ENCODE peak calls at places on chromosome 17, in seven cellular contexts. J is HCT116, W is SK-N-SH, Y is K562, P is HepG2, N is GM12878, U is H1. R is an unnamed sample.

GRCh38 chr17:61662771-61663170 is 71.8 kb upstream of the NACA2 start:
- DNase-seq in J (no peak), W (no peak), Y (no peak), P (no peak), N (no peak), U (no peak), R (no peak)

GRCh38 chr17:1986783-1987451 is 38.2 kb downstream of the RTN4RL1 start:
- DNase-seq in J (no peak), W (no peak), Y (peak), P (no peak), N (no peak), U (no peak), R (no peak)

GRCh38 chr17:64385187-64386083 is 5.2 kb downstream of the PECAM1 start:
- DNase-seq in J (peak), W (no peak), Y (peak), P (peak), N (peak), U (no peak), R (no peak)

GRCh38 chr17:52138350-52138749 is 20.2 kb downstream of the CA10 start:
- DNase-seq in J (no peak), W (no peak), Y (no peak), P (no peak), N (no peak), U (no peak), R (no peak)

GRCh38 chr17:57328109-57328882 is 72.0 kb downstream of the MSI2 start:
- DNase-seq in J (no peak), W (no peak), Y (no peak), P (no peak), N (no peak), U (no peak), R (no peak)

GRCh38 chr17:28763137-28763799 is 19.5 kb downstream of the TRAF4 start:
- DNase-seq in J (no peak), W (no peak), Y (no peak), P (no peak), N (no peak), U (no peak), R (no peak)

GRCh38 chr17:2598166-2598565 is 4.7 kb downstream of the PAFAH1B1 start:
- DNase-seq in J (no peak), W (no peak), Y (no peak), P (no peak), N (no peak), U (no peak), R (no peak)

GRCh38 chr17:3710951-3711383 is 12.7 kb upstream of the HASPIN start:
- DNase-seq in J (no peak), W (no peak), Y (no peak), P (no peak), N (peak), U (no peak), R (no peak)

GRCh38 chr17:57424777-57425188 is 168.5 kb downstream of the MSI2 start:
- DNase-seq in J (peak), W (no peak), Y (no peak), P (peak), N (no peak), U (no peak), R (no peak)

GRCh38 chr17:17685775-17686291 is 4.6 kb downstream of the RAI1 start:
- DNase-seq in J (peak), W (peak), Y (no peak), P (no peak), N (no peak), U (no peak), R (no peak)
- TF ChIP-seq JUND in J (peak), W (no peak), Y (peak), P (no peak), N (no peak), U (peak), R (no peak)

DNA sequence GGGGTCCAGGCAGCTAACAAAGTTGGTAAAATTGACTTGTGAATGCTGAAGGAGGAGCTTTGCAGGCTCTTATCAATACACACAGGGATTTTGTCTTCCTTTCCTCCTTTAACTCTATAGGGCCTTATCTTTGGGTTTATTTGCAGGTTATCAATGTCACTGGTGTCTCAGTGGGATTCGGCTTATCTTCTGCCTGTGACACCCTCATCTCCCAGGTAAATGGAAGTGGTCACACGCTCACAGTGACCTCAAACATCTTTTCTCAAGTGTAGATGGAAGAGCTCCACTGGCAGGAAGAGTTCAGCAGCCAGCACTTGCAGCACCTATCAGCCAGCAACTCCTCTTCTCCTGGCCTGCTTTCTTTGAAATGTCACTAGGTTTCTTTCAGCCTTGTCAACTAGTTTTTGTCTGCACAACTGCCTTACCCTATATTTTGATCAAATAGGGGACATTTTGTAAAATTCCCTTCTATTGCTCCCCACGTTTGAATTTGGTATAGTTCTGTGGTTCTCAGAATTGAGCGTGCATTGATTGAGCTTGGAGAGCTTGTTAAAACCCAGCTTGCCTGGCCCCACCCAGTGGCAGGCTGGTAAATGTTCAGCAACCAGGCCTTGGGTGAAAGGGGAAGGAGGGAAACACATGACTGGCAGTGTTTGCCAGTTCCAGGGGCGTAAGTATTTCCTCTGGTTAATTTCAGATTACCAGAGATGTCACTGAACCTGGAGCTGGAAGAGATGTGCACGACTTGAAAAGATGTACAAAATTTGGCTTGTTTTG is 12.8 kb downstream of the SLC47A1 start:
- DNase-seq in J (no peak), W (no peak), Y (no peak), P (no peak), N (no peak), U (no peak), R (no peak)
- TF ChIP-seq JUND in J (no peak), W (no peak), Y (no peak), P (no peak), N (no peak), U (no peak), R (no peak)

DNA sequence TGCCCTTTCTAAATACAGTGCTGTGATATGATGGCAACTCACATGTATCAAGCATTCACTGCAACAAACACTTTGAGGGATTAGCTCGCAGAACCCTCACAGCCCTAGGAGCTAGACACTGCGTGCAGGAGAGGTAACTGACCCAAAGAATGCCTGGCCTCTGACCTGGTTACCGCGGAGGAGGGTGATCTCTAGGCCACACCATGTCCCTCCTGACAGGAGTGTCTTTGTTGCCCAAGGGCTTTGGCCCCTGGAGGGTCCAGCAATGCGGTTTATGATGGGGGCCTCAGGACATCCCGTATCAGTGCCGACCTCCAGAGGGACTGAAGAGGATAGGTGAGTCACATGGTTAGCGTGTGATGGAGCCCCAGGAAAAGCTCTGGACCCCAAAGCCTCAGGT is 130.6 kb downstream of the MGAT5B start:
- DNase-seq in J (no peak), W (no peak), Y (no peak), P (peak), N (no peak), U (no peak), R (no peak)
- TF ChIP-seq JUND in J (no peak), W (no peak), Y (no peak), P (no peak), N (no peak), U (no peak), R (no peak)

GRCh38 chr17:76612977-76613851 is 27.6 kb upstream of the ST6GALNAC2 start:
- DNase-seq in J (peak), W (no peak), Y (peak), P (peak), N (no peak), U (peak), R (peak)
- TF ChIP-seq JUND in J (no peak), W (no peak), Y (no peak), P (no peak), N (no peak), U (no peak), R (no peak)

DNA sequence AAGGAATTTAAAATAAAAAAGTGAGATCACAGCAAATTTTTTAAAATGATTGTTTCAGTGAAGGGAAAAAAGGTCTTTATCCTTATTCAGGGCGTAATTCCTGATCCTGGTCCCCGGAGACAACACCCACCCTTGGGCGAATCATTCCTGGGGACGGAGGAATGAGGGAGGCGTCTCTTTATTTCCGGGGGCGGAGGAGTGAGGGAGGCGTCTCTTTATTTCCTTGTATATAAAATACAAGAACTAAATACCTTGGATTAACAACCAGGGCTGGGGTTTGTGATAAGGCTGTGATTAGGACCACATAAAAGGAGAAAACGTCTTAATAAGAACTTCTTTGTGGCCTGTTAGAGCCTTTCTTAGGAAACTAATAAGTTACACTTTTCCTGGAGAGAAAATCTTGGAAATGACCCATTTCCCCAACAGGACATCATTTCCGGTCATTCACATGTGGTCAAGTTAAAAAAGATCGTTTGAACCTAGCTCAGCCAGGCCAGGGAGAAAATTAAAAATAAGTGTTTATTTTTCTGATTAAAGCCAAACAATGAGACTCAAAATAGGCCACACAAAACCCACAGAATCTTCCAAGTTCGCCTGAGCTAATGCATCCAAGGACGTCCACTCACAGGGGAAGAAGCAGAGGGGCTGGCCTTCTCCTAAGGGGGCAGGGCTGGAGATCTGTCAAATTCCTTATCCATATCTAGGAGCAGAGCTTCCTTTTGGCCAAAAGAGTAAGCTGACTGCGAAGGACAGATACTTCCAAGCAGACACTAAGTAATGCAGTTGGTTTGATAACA is 98.1 kb downstream of the MRM3 start:
- DNase-seq in J (no peak), W (no peak), Y (no peak), P (no peak), N (no peak), U (no peak), R (no peak)
- TF ChIP-seq JUND in J (no peak), W (no peak), Y (no peak), P (no peak), N (no peak), U (no peak), R (no peak)

GRCh38 chr17:81064746-81065475 is 30.0 kb downstream of the BAIAP2 start:
- DNase-seq in J (no peak), W (no peak), Y (no peak), P (no peak), N (no peak), U (no peak), R (no peak)
- TF ChIP-seq JUND in J (no peak), W (no peak), Y (no peak), P (no peak), N (no peak), U (no peak), R (no peak)

DNA sequence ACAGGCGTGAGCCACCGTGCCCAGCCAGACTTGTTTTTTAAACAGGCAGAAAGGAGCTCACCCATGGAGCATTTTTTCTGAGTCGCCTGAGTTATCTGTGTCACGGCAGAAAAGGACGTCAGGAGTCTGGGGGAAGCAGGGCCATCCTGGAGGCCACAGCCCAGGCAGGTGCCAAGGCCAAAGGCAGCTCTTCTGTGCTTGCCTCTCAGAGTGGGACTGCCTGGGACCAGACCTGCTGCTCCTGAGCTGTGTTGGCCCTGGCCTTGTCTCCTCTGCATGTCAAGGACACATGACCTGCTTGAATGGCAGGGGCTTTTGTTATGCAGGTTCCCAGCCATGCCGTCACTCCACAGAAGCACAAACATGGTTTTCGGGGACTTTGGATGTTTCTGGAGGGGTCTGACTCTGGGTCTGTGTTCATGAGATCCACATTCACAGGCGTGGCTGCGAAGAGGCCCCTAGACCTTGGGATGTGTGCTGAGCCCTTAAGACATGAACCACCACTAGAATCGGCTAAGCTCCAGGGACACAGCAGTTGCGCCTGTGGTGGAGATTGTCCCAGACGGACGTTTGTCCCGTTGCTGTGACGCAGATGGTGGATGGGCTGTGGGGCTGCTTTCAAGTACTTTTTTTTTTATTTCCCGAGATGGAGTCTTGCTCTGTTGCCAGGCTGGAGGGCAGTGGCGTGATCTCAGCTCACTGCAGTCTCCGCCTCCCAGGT is 33.8 kb downstream of the FOXK2 start:
- DNase-seq in J (no peak), W (no peak), Y (no peak), P (peak), N (no peak), U (no peak), R (no peak)
- TF ChIP-seq JUND in J (no peak), W (no peak), Y (no peak), P (no peak), N (no peak), U (no peak), R (no peak)

GRCh38 chr17:5584971-5585794 is 874 bp upstream of the NLRP1 start:
- DNase-seq in J (no peak), W (no peak), Y (no peak), P (no peak), N (no peak), U (no peak), R (no peak)
- TF ChIP-seq JUND in J (no peak), W (peak), Y (no peak), P (no peak), N (no peak), U (no peak), R (no peak)

GRCh38 chr17:67544364-67544763 is 167.3 kb downstream of the PITPNC1 start:
- DNase-seq in J (no peak), W (no peak), Y (no peak), P (no peak), N (no peak), U (no peak), R (no peak)

GRCh38 chr17:67554634-67555033 is 163.1 kb upstream of the NOL11 start:
- DNase-seq in J (no peak), W (no peak), Y (no peak), P (no peak), N (no peak), U (no peak), R (no peak)

GRCh38 chr17:67546578-67547527 is 169.8 kb downstream of the PITPNC1 start:
- DNase-seq in J (no peak), W (no peak), Y (no peak), P (no peak), N (no peak), U (no peak), R (no peak)

GRCh38 chr17:67549787-67550186 is 167.9 kb upstream of the NOL11 start:
- DNase-seq in J (no peak), W (no peak), Y (no peak), P (no peak), N (no peak), U (no peak), R (no peak)

DNA sequence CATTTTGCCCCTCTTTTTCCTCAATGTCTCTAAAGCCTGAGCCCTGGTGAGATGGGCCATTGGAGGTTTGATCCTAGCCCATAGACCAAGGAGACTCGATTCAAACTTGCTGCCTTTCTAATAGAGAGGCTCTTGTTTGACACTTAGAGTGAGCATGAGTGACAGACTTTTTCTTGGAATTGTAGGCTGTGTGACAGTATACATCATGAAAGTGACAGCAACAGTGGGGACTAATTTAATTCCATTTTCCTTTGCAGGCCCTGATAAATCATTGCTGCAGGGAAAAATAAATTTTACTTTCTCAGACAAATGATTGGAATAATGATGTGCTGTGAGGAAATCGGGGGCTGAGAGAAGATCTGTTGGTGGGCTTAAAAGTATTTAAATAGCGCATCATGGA is 169.0 kb upstream of the NOL11 start:
- DNase-seq in J (no peak), W (no peak), Y (no peak), P (no peak), N (no peak), U (no peak), R (no peak)
- TF ChIP-seq JUND in J (no peak), W (no peak), Y (no peak), P (no peak), N (no peak), U (no peak), R (no peak)

DNA sequence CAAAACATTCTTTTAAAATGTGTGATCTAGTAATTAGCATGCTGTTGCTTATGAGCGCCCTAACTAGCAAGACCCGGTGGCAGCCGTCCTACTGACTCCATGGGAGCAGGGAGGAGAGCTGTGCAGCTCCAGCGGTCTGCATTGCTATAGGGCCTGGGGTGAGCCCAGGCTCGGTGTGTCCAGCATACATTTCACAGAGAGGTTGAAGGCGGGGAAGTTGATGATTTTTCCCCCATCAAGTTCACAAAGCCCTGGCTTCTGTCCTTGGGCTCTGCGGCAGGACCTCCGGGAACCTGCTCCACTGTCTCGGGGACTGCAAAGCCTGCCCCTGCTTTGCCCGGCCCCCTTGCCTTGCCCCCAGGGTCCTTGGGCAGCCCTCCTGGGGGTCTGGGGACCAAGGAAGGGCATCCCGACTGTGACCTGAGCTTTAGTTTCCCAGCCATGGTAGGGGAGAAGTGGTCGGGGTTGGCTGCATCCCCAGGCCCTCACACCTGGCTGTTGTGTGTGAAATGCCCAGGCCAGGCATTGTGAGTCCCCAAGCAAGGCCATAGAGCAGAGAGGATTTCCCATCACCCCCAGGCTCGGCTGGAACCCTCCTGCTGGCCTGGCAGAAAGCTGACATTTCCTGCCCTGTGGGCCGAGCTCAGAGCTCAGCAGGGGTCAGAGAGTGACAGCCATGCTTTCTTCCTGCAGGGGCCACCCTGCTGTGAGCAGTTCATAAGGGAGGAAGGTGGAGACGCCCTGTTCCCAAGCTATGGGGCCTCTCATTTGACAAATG is 24.8 kb downstream of the KCNJ12 start:
- DNase-seq in J (no peak), W (no peak), Y (no peak), P (no peak), N (no peak), U (no peak), R (no peak)
- TF ChIP-seq JUND in J (no peak), W (no peak), Y (no peak), P (no peak), N (no peak), U (no peak), R (no peak)